ENCODE peak calls at places on chromosomes 3 and 15, in five cellular contexts. I is HEK293T, D is HepG2, P is GM12878, A is NT2/D1. E is an unnamed sample.

GRCh38 chr3:119409844-119410243 is 53.6 kb downstream of the TMEM39A start:
- DNase-seq in D (no peak), P (no peak), I (no peak), A (no peak), E (no peak)

GRCh38 chr15:33194237-33194636 is 277 bp downstream of the FMN1 start:
- DNase-seq in P (no peak), A (no peak), D (no peak), I (no peak), E (no peak)

GRCh38 chr15:74144153-74144775 is 13.9 kb downstream of the ISLR2 start:
- DNase-seq in P (no peak), D (peak), I (peak), A (no peak), E (no peak)

GRCh38 chr3:129608087-129608935 is 1.8 kb upstream of the PLXND1 start:
- DNase-seq in P (no peak), A (no peak), D (no peak), I (no peak), E (no peak)

GRCh38 chr3:100720423-100720822 is 11.1 kb downstream of the TFG start:
- DNase-seq in P (no peak), A (no peak), I (no peak), D (no peak), E (no peak)

GRCh38 chr3:150639262-150639661 is 36.1 kb downstream of the SELENOT start:
- DNase-seq in I (no peak), D (no peak), P (no peak), A (no peak), E (no peak)

GRCh38 chr3:38549957-38550840 is 54.1 kb downstream of the EXOG start:
- DNase-seq in P (no peak), D (no peak), A (no peak), I (no peak), E (no peak)

GRCh38 chr15:68524753-68525584 is 53.8 kb upstream of the CORO2B start:
- DNase-seq in I (no peak), P (no peak), A (no peak), D (no peak), E (no peak)

GRCh38 chr3:159824341-159824740 is 164.3 kb upstream of the IL12A start:
- DNase-seq in P (no peak), D (peak), I (no peak), A (no peak), E (no peak)

GRCh38 chr3:114624676-114625181 is 330.9 kb downstream of the TIGIT start:
- DNase-seq in D (peak), A (no peak), P (no peak), I (peak), E (no peak)

GRCh38 chr15:82968066-82968465 is 15.5 kb upstream of the HOMER2 start:
- DNase-seq in D (no peak), I (no peak), A (no peak), P (no peak), E (no peak)

GRCh38 chr3:30078736-30079135 is 527.7 kb upstream of the TGFBR2 start:
- DNase-seq in D (no peak), P (no peak), A (no peak), I (no peak), E (no peak)

GRCh38 chr15:64348455-64348854 is 7.5 kb downstream of the CSNK1G1 start:
- DNase-seq in P (no peak), D (no peak), A (no peak), I (no peak), E (no peak)

GRCh38 chr3:98457543-98457942 is 5.5 kb upstream of the OR5K1 start:
- DNase-seq in D (no peak), A (no peak), P (no peak), I (no peak), E (no peak)

GRCh38 chr3:32821686-32822296 is 4.0 kb downstream of the TRIM71 start:
- DNase-seq in I (no peak), A (no peak), P (no peak), D (no peak), E (no peak)

GRCh38 chr3:23283625-23284024 is 80.5 kb downstream of the UBE2E2 start:
- DNase-seq in P (no peak), A (no peak), I (no peak), D (no peak), E (no peak)

GRCh38 chr15:98843844-98844243 is 163.7 kb downstream of the PGPEP1L start:
- DNase-seq in A (no peak), I (no peak), D (peak), P (no peak), E (no peak)

GRCh38 chr15:92655178-92655995 is at the start of gene FAM174B:
- DNase-seq in A (peak), D (no peak), I (peak), P (no peak), E (peak)

GRCh38 chr3:16511561-16512434 is 1.7 kb downstream of the RFTN1 start:
- DNase-seq in P (peak), I (no peak), A (no peak), D (no peak), E (no peak)

GRCh38 chr3:32310918-32311839 is 72.7 kb downstream of the CMTM8 start:
- DNase-seq in P (no peak), A (no peak), D (peak), I (no peak), E (no peak)

GRCh38 chr3:89360155-89360554 is 252.7 kb downstream of the EPHA3 start:
- DNase-seq in P (no peak), D (no peak), I (no peak), A (no peak), E (no peak)

GRCh38 chr3:50174947-50175524 is 16.4 kb upstream of the GNAT1 start:
- DNase-seq in I (no peak), P (no peak), A (no peak), D (no peak), E (no peak)

GRCh38 chr15:68743256-68743655 is 77.4 kb downstream of the ANP32A start:
- DNase-seq in A (no peak), P (no peak), D (no peak), I (no peak), E (no peak)

GRCh38 chr3:160796813-160797164 is 40.8 kb downstream of the PPM1L start:
- DNase-seq in A (no peak), I (no peak), D (peak), P (no peak), E (no peak)

GRCh38 chr3:5188419-5189405 is 1.2 kb downstream of the EDEM1 start:
- DNase-seq in D (peak), P (no peak), A (no peak), I (peak), E (no peak)

GRCh38 chr3:62051506-62051905 is 321.8 kb downstream of the FEZF2 start:
- DNase-seq in P (no peak), A (peak), D (peak), I (peak), E (no peak)

GRCh38 chr3:42118762-42119361 is 27.7 kb downstream of the TRAK1 start:
- DNase-seq in D (peak), I (peak), A (peak), P (peak), E (peak)

GRCh38 chr3:14274999-14275961 is 96.7 kb downstream of the LSM3 start:
- DNase-seq in A (no peak), D (peak), P (no peak), I (peak), E (no peak)

GRCh38 chr15:71115567-71116351 is 488 bp downstream of the THSD4 start:
- DNase-seq in P (no peak), D (no peak), I (peak), A (no peak), E (peak)

GRCh38 chr3:182671942-182672341 is 121.4 kb upstream of the ATP11B start:
- DNase-seq in P (no peak), A (no peak), I (no peak), D (no peak), E (no peak)

GRCh38 chr3:5635746-5636145 is 448.2 kb downstream of the EDEM1 start:
- DNase-seq in A (no peak), P (no peak), D (no peak), I (no peak), E (no peak)

GRCh38 chr3:124599779-124600693 is 130.2 kb upstream of the UMPS start:
- DNase-seq in P (no peak), I (no peak), D (peak), A (no peak), E (no peak)

GRCh38 chr15:77856718-77857346 is 220.7 kb downstream of the TBC1D2B start:
- DNase-seq in P (no peak), A (no peak), I (no peak), D (no peak), E (no peak)

GRCh38 chr3:99720985-99721632 is 82.7 kb downstream of the COL8A1 start:
- DNase-seq in D (no peak), P (no peak), I (no peak), A (no peak), E (no peak)

GRCh38 chr3:136699271-136699828 is 52.8 kb downstream of the STAG1 start:
- DNase-seq in D (no peak), A (no peak), P (no peak), I (no peak), E (no peak)

GRCh38 chr15:84824260-84824690 is 7.1 kb downstream of the ALPK3 start:
- DNase-seq in P (no peak), I (no peak), A (no peak), D (peak), E (no peak)

GRCh38 chr3:105923151-105923550 is 54.3 kb upstream of the CBLB start:
- DNase-seq in A (no peak), D (no peak), P (no peak), I (no peak), E (no peak)

DNA sequence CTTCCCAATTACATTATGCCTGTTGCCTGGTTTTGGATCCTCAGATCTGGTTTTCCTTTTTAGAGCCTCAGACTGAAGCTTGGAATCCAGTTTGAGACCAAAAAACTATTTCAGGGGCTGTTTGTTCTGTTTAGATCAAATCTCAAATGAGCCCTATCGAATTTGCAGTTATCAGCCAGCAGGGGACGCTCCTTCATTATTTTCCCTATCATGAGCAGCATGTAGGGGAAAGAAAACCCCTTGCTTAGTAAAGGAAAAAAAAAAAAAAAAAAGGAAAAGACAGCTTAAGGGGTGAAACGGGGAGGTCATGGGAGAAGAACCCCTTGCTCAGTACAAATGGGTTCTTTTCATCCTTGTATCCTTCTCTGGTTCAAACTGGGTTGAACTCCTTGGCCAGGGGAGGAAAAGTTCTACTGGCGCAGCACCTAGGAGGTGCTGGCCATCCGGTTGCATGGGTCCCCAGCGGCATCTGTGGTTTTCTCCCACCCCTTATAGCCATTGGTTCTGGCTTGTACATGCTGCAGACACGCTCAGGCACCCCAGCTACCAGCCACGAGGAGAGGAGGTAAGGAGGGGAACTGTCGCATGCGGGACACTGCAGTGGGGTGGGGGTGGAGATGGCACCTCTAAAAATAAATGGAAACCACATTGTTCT is 1375.1 kb upstream of the ALCAM start:
- DNase-seq in A (peak), D (no peak), P (no peak), I (peak), E (peak)
- TF ChIP-seq SUZ12 in A (no peak), D (no peak), P (no peak), I (no peak), E (no peak)

GRCh38 chr3:80391573-80391972 is 623.8 kb upstream of the ROBO1 start:
- DNase-seq in A (no peak), D (no peak), P (peak), I (no peak), E (no peak)
- TF ChIP-seq SUZ12 in A (no peak), D (no peak), P (no peak), I (no peak), E (no peak)

GRCh38 chr3:51275096-51275805 is 109.8 kb upstream of the MANF start:
- DNase-seq in D (no peak), P (no peak), A (no peak), I (no peak), E (no peak)
- TF ChIP-seq SUZ12 in D (no peak), P (no peak), A (no peak), I (no peak), E (no peak)

DNA sequence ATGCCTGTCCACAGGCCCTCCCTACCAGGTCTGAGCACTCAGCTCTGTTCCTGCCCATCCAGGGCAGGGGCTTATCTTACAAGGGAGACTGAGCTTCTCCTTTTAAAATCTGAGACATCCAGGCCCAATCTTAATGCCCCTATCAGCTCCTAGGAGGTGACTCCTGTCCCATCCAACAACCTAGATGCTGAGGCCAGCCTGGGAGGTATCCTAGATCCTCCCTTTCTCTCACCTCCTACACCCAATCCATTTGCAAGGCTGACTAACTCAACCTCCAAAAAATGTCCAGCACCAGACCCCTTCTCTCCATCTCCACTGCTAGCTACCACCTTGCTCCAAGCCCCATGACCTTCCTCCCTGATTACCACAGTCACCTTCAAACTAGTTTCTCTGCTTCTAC is 17.4 kb downstream of the LHFPL4 start:
- DNase-seq in I (no peak), D (no peak), A (no peak), P (no peak), E (no peak)
- TF ChIP-seq SUZ12 in I (no peak), D (no peak), A (no peak), P (no peak), E (no peak)

GRCh38 chr3:113088616-113089015 is 97.8 kb downstream of the GTPBP8 start:
- DNase-seq in D (no peak), I (no peak), A (no peak), P (no peak), E (no peak)
- TF ChIP-seq SUZ12 in D (no peak), I (no peak), A (no peak), P (no peak), E (no peak)

GRCh38 chr3:126014252-126014651 is 45.3 kb downstream of the ROPN1B start:
- DNase-seq in D (no peak), P (no peak), A (no peak), I (no peak), E (no peak)
- TF ChIP-seq SUZ12 in D (no peak), P (no peak), A (no peak), I (no peak), E (no peak)

GRCh38 chr3:82743196-82743595 is 981.8 kb upstream of the GBE1 start:
- DNase-seq in D (no peak), P (no peak), I (no peak), A (no peak), E (no peak)
- TF ChIP-seq SUZ12 in D (no peak), P (no peak), I (no peak), A (no peak), E (no peak)

GRCh38 chr15:45402955-45403892 is 24.9 kb upstream of the GATM start:
- DNase-seq in P (no peak), A (no peak), D (no peak), I (peak), E (no peak)

GRCh38 chr15:45402162-45402954 is 24.0 kb upstream of the GATM start:
- DNase-seq in P (peak), A (peak), I (peak), D (peak), E (peak)

GRCh38 chr15:45397116-45397665 is 18.8 kb upstream of the GATM start:
- DNase-seq in P (no peak), D (no peak), I (no peak), A (no peak), E (no peak)

GRCh38 chr15:45401665-45402161 is 23.4 kb upstream of the GATM start:
- DNase-seq in P (no peak), D (no peak), I (no peak), A (no peak), E (no peak)

GRCh38 chr15:45399381-45400212 is 21.3 kb upstream of the GATM start:
- DNase-seq in A (no peak), D (peak), I (peak), P (no peak), E (no peak)
- TF ChIP-seq SUZ12 in A (no peak), D (no peak), I (no peak), P (no peak), E (no peak)

GRCh38 chr3:195154111-195154791 is 116.7 kb downstream of the XXYLT1 start:
- DNase-seq in D (no peak), P (no peak), A (no peak), I (no peak), E (no peak)
- TF ChIP-seq SUZ12 in D (no peak), P (no peak), A (no peak), I (no peak), E (no peak)

DNA sequence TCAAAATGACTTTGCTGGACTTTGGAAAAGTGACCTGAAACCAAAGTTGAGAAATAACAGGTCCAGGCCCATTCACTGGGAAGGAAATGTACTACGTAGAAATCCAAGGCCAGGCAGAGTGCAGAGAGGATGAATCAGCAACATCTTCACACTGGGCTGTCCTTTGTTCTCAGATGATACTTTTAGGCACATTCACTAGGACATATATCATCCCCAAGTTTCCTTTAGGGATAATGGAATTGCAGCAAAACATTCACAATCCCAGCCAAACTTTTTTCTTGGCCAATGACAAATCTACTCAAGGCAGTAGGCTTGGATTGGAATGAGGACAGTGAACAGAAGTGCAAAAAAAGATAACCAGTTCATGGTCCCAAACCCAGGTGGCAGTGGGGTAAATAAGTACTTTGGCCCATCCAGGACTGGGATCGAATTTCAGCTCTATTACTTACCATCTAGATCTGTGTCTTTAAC is 75.1 kb downstream of the CLDN11 start:
- DNase-seq in I (no peak), D (peak), A (no peak), P (no peak), E (no peak)
- TF ChIP-seq SUZ12 in I (no peak), D (no peak), A (no peak), P (no peak), E (no peak)